ENCODE peak calls at places on chromosomes 11 and 22, in nine cellular contexts. Q is GM23338, W is HCT116, P is A549, L is GM12878, M is HepG2, E is K562, K is SK-N-SH, G is HL-60. J is an unnamed sample.

GRCh38 chr11:110125632-110126031 is 32.4 kb downstream of the ZC3H12C start:
- DNase-seq in P (no peak), G (no peak), W (no peak), K (no peak), E (peak; percentile 21), M (peak; percentile 44), Q (no peak), L (no peak), J (no peak)

GRCh38 chr11:127998421-127998820 is 588.9 kb downstream of the ETS1 start:
- DNase-seq in M (no peak), G (no peak), K (no peak), L (no peak), W (no peak), P (no peak), E (no peak), Q (no peak), J (no peak)

GRCh38 chr22:32904044-32904443 is 102.5 kb downstream of the TIMP3 start:
- DNase-seq in M (peak; percentile 23), L (no peak), K (peak; percentile 60), E (peak; percentile 68), Q (peak; percentile 83), G (no peak), W (peak; percentile 51), P (peak; percentile 3), J (no peak)

GRCh38 chr11:36512016-36512415 is 1.9 kb upstream of the TRAF6 start:
- DNase-seq in K (no peak), Q (no peak), W (no peak), G (no peak), P (no peak), M (peak; percentile 58), L (no peak), E (no peak), J (no peak)

GRCh38 chr11:31870609-31871309 is 59.6 kb upstream of the PAX6 start:
- DNase-seq in Q (peak; percentile 95), E (peak; percentile 38), M (peak; percentile 43), G (peak; percentile 4), K (peak; percentile 49), W (peak; percentile 48), L (no peak), P (peak; percentile 47), J (peak; percentile 18)

GRCh38 chr11:62071408-62071807 is 52.4 kb upstream of the INCENP start:
- DNase-seq in L (no peak), K (no peak), W (no peak), G (no peak), M (no peak), P (no peak), Q (no peak), E (no peak), J (no peak)

GRCh38 chr22:19201858-19202798 is 23.6 kb upstream of the SLC25A1 start:
- DNase-seq in G (peak; percentile 55), P (no peak), L (no peak), K (no peak), M (no peak), E (peak; percentile 87), Q (no peak), W (no peak), J (no peak)

GRCh38 chr22:42716221-42716620 is 4.4 kb downstream of the A4GALT start:
- DNase-seq in G (no peak), E (no peak), M (no peak), K (no peak), Q (no peak), P (no peak), L (peak; percentile 87), W (no peak), J (no peak)

GRCh38 chr22:35649026-35649553 is 844 bp downstream of the APOL6 start:
- DNase-seq in K (no peak), M (no peak), P (no peak), Q (no peak), E (no peak), L (no peak), W (no peak), G (no peak), J (no peak)

GRCh38 chr22:35649636-35650250 is 1.5 kb downstream of the APOL6 start:
- DNase-seq in M (no peak), K (no peak), E (no peak), P (no peak), G (no peak), W (no peak), Q (no peak), L (no peak), J (no peak)

GRCh38 chr22:35645646-35646045 is 2.6 kb upstream of the APOL6 start:
- DNase-seq in L (no peak), E (no peak), P (no peak), K (no peak), M (no peak), Q (no peak), W (no peak), G (no peak), J (no peak)

GRCh38 chr22:35651085-35651484 is 2.8 kb downstream of the APOL6 start:
- DNase-seq in W (no peak), L (no peak), Q (no peak), G (no peak), M (no peak), E (no peak), K (no peak), P (no peak), J (no peak)

GRCh38 chr22:35648066-35649025 is at the start of gene APOL6:
- DNase-seq in G (no peak), P (peak; percentile 15), Q (peak; percentile 32), M (peak; percentile 76), K (no peak), E (peak; percentile 22), L (peak; percentile 65), W (no peak), J (no peak)
- TF ChIP-seq REST in G (peak; percentile 26), P (no peak), Q (no peak), M (no peak), K (no peak), E (no peak), L (no peak), W (no peak), J (no peak)

GRCh38 chr22:38215156-38216038 is 13.6 kb downstream of the MAFF start:
- DNase-seq in K (no peak), E (no peak), Q (no peak), P (no peak), W (no peak), G (no peak), L (no peak), M (no peak), J (no peak)

GRCh38 chr22:38211556-38211955 is 9.8 kb downstream of the MAFF start:
- DNase-seq in Q (no peak), L (no peak), P (no peak), W (no peak), K (no peak), E (no peak), G (no peak), M (no peak), J (no peak)

GRCh38 chr22:38212442-38212841 is 10.6 kb downstream of the MAFF start:
- DNase-seq in G (no peak), L (no peak), M (no peak), Q (no peak), W (no peak), E (no peak), P (no peak), K (no peak), J (no peak)

GRCh38 chr22:38214248-38215056 is 12.7 kb downstream of the MAFF start:
- DNase-seq in E (peak; percentile 92), W (no peak), L (no peak), Q (peak; percentile 92), K (peak; percentile 85), M (no peak), P (no peak), G (no peak), J (no peak)

DNA sequence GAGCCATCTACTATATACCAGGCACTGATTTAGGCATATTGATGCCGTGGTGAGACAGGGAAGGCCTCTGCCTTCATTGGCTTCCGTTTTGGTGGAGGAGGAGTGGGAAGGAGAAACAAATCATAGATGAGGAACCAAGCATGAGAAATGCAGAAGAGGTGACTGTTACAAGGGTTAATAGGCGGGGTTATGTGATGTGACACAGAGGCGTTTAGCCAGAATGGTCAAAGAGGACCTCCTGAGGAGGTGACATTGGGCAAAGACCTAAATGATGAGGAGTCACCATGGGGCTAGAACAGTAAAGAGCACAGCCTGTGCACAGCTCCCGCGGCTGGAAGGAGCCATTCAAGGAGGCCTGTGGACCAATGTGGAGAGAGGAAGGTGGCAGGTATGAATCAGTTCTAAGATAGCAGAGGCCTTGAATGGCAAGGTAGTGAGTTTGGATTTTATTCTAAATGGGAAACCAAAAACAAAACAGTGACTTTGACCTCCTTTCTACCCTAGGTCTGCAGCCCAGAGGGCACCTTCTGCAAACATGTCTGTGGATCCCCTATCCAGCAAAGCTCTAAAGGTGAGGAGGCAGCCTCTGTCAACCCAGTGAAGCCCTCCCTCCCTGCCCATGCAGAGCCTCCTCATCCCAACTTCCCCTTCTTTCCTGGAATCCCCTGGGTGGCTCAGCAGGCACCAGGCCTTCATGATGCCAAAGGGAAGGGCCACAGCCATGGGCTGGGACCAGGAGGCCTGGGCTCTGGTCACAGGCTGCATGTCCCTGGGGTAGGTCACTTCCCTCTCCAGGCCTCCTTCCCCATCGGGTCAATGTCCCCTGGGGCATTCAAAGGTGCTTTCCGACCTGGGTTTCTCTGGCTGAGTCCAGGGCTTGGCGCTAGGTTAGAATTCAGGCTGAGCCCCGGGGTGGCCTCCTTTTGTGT is 11.8 kb downstream of the MAFF start:
- DNase-seq in G (no peak), L (peak; percentile 45), E (no peak), W (no peak), K (no peak), P (no peak), M (no peak), Q (peak; percentile 47), J (no peak)
- TF ChIP-seq REST in G (no peak), L (no peak), E (no peak), W (no peak), K (no peak), P (no peak), M (no peak), Q (no peak), J (no peak)

DNA sequence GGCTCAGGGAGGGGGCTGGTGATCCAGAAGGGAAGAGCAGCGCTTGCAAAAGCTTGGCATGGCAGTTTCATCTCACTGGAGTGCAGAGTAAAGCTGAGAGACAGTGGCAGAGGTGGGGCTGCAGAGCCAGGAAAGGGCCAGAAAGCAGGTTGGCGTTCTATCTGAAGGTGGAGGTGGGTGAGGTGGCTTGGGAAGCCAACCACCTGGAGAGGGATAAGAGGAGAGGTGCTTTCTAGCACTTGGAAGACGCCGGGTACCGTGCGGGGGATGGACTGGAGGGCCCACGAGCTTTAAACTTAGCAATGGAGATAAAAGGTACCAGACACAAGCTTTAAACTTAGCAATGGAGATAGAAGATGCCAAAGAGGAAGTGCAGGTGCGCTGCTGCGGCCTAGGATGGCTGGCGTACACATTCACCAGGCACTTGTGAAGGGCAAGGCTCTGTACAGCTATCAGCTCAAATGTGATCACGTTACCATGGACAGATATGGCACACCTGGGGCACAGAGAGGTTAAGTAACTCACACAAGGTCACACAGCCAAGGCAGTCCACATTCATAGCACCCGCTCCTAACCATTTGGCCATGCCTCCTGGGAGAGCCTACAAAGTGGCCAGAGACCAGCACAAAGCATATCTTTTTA is 86.6 kb upstream of the SHISAL1 start:
- DNase-seq in L (no peak), W (no peak), K (no peak), E (no peak), M (no peak), Q (no peak), G (no peak), P (no peak), J (no peak)
- TF ChIP-seq REST in L (no peak), W (no peak), K (no peak), E (no peak), M (no peak), Q (no peak), G (no peak), P (no peak), J (no peak)

GRCh38 chr11:123062892-123063395 is 1.0 kb upstream of the HSPA8 start:
- DNase-seq in E (no peak), G (no peak), W (no peak), L (no peak), Q (peak; percentile 64), P (no peak), M (no peak), K (no peak), J (no peak)

GRCh38 chr11:123060265-123061000 is 1.5 kb downstream of the HSPA8 start:
- DNase-seq in W (no peak), E (no peak), M (no peak), Q (no peak), L (no peak), K (no peak), G (peak; percentile 50), P (no peak), J (no peak)

GRCh38 chr11:123062158-123062891 is 389 bp upstream of the HSPA8 start:
- DNase-seq in E (peak; percentile 96), Q (peak; percentile 99), K (peak; percentile 94), L (peak; percentile 97), M (peak; percentile 97), G (peak; percentile 99), P (peak; percentile 76), W (peak; percentile 97), J (peak; percentile 93)

GRCh38 chr11:123063396-123064267 is 1.7 kb upstream of the HSPA8 start:
- DNase-seq in W (no peak), P (no peak), E (no peak), K (no peak), L (no peak), G (peak; percentile 68), M (peak; percentile 64), Q (peak; percentile 32), J (no peak)

GRCh38 chr11:123061403-123062157 is at the start of gene HSPA8:
- DNase-seq in Q (peak; percentile 38), P (no peak), E (peak; percentile 32), G (peak; percentile 95), K (peak; percentile 36), W (no peak), M (peak; percentile 46), L (no peak), J (no peak)
- TF ChIP-seq REST in Q (no peak), P (no peak), E (no peak), G (peak; percentile 67), K (peak; percentile 57), W (no peak), M (no peak), L (no peak), J (peak; percentile 14)

J was measured in Panc1.